ENCODE peak calls at places on chromosomes 16 and 17, in six cellular contexts. U, E, K, J, H and X are unnamed samples.

GRCh38 chr16:69748694-69749345 is 5.9 kb downstream of the NOB1 start:
- DNase-seq in U (no peak), E (no peak), K (no peak), J (no peak), H (no peak), X (no peak)

GRCh38 chr17:2017274-2017941 is 7.7 kb downstream of the RTN4RL1 start:
- DNase-seq in U (no peak), E (no peak), K (no peak), J (no peak), H (no peak), X (no peak)

GRCh38 chr16:86848821-86849220 is 270.5 kb downstream of the FOXL1 start:
- DNase-seq in U (peak), E (no peak), K (no peak), J (no peak), H (no peak), X (no peak)

GRCh38 chr17:44733753-44734152 is 25.0 kb upstream of the ADAM11 start:
- DNase-seq in U (no peak), E (no peak), K (no peak), J (peak), H (no peak), X (no peak)

GRCh38 chr17:38498353-38498752 is 70.1 kb downstream of the ARHGAP23 start:
- DNase-seq in U (no peak), E (no peak), K (no peak), J (peak), H (no peak), X (no peak)

GRCh38 chr17:37844158-37844976 is 79.8 kb upstream of the TBC1D3K start:
- DNase-seq in U (peak), E (peak), K (no peak), J (peak), H (peak), X (no peak)

GRCh38 chr17:60473788-60474187 is 51.5 kb downstream of the CHCT1 start:
- DNase-seq in U (peak), E (peak), K (no peak), J (no peak), H (no peak), X (no peak)

GRCh38 chr16:86100205-86101134 is 201.5 kb downstream of the IRF8 start:
- DNase-seq in U (peak), E (no peak), K (no peak), J (peak), H (no peak), X (peak)

GRCh38 chr16:30805370-30806169 is 18.6 kb upstream of the ZNF629 start:
- DNase-seq in U (peak), E (peak), K (peak), J (peak), H (peak), X (peak)

GRCh38 chr17:1270210-1271019 is at the start of gene BHLHA9:
- DNase-seq in U (no peak), E (no peak), K (no peak), J (peak), H (no peak), X (no peak)

GRCh38 chr16:19691161-19691850 is 26.7 kb downstream of the KNOP1 start:
- DNase-seq in U (peak), E (no peak), K (no peak), J (no peak), H (no peak), X (no peak)

GRCh38 chr16:84190731-84191388 is at the start of gene ADAD2:
- DNase-seq in U (no peak), E (peak), K (no peak), J (peak), H (no peak), X (no peak)